ENCODE peak calls at places on chromosomes 11 and 22, in five cellular contexts. One of them, this sample, is unnamed.
A peak's percentile ranks its signal among the peaks of the same experiment; 100 is the strongest.

GRCh38 chr22:19275104-19275503 is 16.4 kb downstream of the CLTCL1 start:
- DNase-seq in HCT116: no peak
- DNase-seq in H1: no peak
- DNase-seq in K562: no peak
- DNase-seq in GM12878: no peak
- DNase-seq in this sample: no peak

GRCh38 chr11:103624708-103625623 is 411.5 kb upstream of the DDI1 start:
- DNase-seq in HCT116: no peak
- DNase-seq in H1: no peak
- DNase-seq in K562: no peak
- DNase-seq in GM12878: no peak
- DNase-seq in this sample: no peak

GRCh38 chr11:126175261-126175885 is 36.1 kb downstream of the RPUSD4 start:
- DNase-seq in HCT116: no peak
- DNase-seq in H1: no peak
- DNase-seq in K562: no peak
- DNase-seq in GM12878: no peak
- DNase-seq in this sample: no peak

GRCh38 chr22:19173047-19174035 is 5.2 kb downstream of the SLC25A1 start:
- DNase-seq in HCT116: no peak
- DNase-seq in H1: no peak
- DNase-seq in K562: no peak
- DNase-seq in GM12878: no peak
- DNase-seq in this sample: peak; percentile 24

GRCh38 chr11:86524603-86525352 is 147.6 kb downstream of the ME3 start:
- DNase-seq in HCT116: peak; percentile 26
- DNase-seq in H1: no peak
- DNase-seq in K562: no peak
- DNase-seq in GM12878: no peak
- DNase-seq in this sample: peak; percentile 44

GRCh38 chr11:45843158-45843924 is 3.9 kb upstream of the CRY2 start:
- DNase-seq in HCT116: peak; percentile 90
- DNase-seq in H1: peak; percentile 46
- DNase-seq in K562: peak; percentile 88
- DNase-seq in GM12878: peak; percentile 35
- DNase-seq in this sample: peak; percentile 93

GRCh38 chr11:2451336-2451735 is 6.5 kb downstream of the KCNQ1 start:
- DNase-seq in HCT116: no peak
- DNase-seq in H1: no peak
- DNase-seq in K562: no peak
- DNase-seq in GM12878: no peak
- DNase-seq in this sample: no peak

GRCh38 chr11:33329705-33330329 is 72.6 kb downstream of the HIPK3 start:
- DNase-seq in HCT116: peak; percentile 48
- DNase-seq in H1: no peak
- DNase-seq in K562: peak; percentile 52
- DNase-seq in GM12878: no peak
- DNase-seq in this sample: peak; percentile 50

GRCh38 chr22:37244114-37244921 is at the start of gene RAC2:
- DNase-seq in HCT116: peak; percentile 51
- DNase-seq in H1: no peak
- DNase-seq in K562: peak; percentile 77
- DNase-seq in GM12878: no peak
- DNase-seq in this sample: no peak

DNA sequence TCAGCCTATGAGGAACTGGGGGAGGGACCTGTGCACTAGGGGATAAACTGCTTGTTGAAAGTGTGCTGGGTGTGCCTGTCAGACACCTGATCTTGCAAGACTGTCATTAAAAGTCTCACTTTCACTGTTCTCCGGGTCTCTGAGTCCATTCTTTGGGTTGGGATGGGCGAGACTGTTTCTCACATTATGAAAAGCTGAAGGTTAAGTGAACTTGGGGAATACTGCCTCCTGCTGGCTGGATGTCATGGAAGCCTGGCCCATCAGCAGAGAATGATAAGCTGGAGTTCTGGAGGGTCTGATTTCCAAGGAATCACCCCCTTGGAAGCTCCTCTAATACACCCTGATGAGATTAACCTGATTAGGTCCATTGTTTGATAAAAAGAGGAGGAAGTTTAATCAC is 9.0 kb upstream of the VPREB1 start:
- DNase-seq in HCT116: no peak
- DNase-seq in H1: no peak
- DNase-seq in K562: peak; percentile 78
- DNase-seq in GM12878: peak; percentile 17
- DNase-seq in this sample: no peak
- TF ChIP-seq SRF in HCT116: no peak
- TF ChIP-seq SRF in H1: no peak
- TF ChIP-seq SRF in K562: no peak
- TF ChIP-seq SRF in GM12878: no peak
- TF ChIP-seq SRF in this sample: no peak

DNA sequence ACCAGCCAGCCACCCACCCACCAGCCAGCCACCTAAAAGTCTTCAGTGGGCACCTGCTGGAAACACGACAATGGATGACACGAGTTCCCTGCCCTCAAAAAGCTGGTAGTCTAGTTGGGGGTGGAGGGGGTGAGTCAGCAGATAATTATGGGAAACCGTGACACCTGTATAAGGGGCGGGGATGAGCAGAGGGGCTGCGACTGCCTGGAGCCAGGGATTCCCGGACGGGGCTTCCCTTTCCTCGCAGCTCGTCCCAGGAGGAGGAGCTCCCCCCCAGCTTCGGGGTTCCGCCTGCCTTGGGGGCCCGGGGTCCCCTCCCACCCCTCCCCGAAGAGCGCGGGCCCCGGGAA is 2.3 kb upstream of the RTN4RL2 start:
- DNase-seq in HCT116: no peak
- DNase-seq in H1: no peak
- DNase-seq in K562: no peak
- DNase-seq in GM12878: no peak
- DNase-seq in this sample: no peak
- TF ChIP-seq SRF in HCT116: no peak
- TF ChIP-seq SRF in H1: no peak
- TF ChIP-seq SRF in K562: no peak
- TF ChIP-seq SRF in GM12878: no peak
- TF ChIP-seq SRF in this sample: no peak

DNA sequence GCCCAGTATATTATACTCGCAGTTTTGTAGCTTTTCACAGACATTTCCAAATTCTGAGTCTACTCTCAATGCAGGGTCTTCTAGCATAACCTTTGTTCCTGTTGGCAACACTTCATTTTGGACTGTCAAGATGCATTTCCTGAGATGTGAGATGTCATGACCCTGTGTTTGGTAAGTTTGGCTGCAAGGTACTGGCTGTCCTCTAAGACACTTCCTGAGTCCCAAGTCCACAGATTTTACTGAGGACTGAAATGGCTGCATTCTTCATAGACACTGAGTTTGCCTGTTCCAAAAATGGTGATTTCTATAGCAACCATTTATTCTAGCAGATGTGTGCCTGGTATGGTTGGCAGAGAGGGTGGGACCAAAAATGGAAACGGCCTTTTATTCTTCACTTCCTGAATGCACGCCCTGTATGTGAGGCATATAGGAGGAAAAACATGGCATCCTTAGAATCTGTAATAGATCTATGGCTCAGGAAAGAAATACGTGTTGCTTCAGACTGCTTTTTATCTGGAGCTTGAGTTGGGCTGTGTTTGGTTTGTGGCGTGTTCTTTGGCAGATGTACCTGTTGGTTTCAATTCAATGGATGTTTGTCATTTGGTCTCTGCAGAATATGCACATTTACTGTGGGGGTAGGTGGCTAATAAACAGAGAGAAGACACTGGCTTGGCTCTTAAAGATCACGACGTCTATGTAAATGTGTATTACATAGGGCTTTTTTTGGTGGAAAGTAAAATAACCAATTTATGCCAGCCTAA is 62.4 kb downstream of the ZBTB16 start:
- DNase-seq in HCT116: no peak
- DNase-seq in H1: no peak
- DNase-seq in K562: no peak
- DNase-seq in GM12878: no peak
- DNase-seq in this sample: no peak
- TF ChIP-seq SRF in HCT116: no peak
- TF ChIP-seq SRF in H1: no peak
- TF ChIP-seq SRF in K562: no peak
- TF ChIP-seq SRF in GM12878: no peak
- TF ChIP-seq SRF in this sample: no peak

DNA sequence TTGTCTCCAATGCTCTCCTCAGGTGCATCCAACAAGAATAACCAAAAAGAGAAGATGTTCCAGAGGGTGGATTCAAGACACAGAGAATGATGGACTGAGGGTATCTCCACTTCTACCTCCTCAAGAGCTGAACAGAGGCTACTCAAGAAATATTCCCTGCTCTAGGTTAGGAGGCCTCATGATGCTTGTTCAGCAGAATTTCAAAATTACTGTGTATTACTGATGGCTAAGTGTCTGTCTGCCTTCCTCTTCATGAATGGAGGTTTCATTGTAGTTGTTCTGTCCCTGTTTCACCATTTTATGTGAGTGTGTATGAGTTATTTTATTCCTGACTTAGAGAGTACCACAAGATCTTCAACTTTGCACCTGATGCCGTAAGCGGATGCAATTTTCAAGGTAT is 76.8 kb downstream of the JRKL start:
- DNase-seq in HCT116: no peak
- DNase-seq in H1: no peak
- DNase-seq in K562: no peak
- DNase-seq in GM12878: no peak
- DNase-seq in this sample: no peak
- TF ChIP-seq SRF in HCT116: no peak
- TF ChIP-seq SRF in H1: no peak
- TF ChIP-seq SRF in K562: no peak
- TF ChIP-seq SRF in GM12878: no peak
- TF ChIP-seq SRF in this sample: no peak

DNA sequence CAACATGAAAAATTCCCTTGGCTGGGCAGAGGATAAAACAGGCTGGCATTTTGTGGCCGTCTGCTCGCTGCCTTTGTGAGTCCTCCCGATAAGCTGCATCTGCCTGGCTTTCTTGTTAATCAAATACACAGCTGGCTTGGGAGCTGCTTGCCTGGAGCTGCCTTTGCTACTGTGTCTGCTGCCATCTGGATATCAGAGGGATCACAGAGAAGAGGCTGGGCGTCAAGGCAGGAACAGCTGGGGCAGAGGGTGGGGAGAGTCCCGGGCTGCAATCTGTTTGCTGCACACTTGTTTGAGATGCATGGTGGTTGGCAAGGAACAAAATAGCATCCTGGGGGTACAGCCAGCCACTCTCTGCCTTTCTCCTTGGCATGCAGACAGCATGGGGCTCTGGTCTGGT is 36.0 kb downstream of the COMMD9 start:
- DNase-seq in HCT116: no peak
- DNase-seq in H1: no peak
- DNase-seq in K562: no peak
- DNase-seq in GM12878: no peak
- DNase-seq in this sample: no peak
- TF ChIP-seq SRF in HCT116: no peak
- TF ChIP-seq SRF in H1: no peak
- TF ChIP-seq SRF in K562: no peak
- TF ChIP-seq SRF in GM12878: no peak
- TF ChIP-seq SRF in this sample: no peak

DNA sequence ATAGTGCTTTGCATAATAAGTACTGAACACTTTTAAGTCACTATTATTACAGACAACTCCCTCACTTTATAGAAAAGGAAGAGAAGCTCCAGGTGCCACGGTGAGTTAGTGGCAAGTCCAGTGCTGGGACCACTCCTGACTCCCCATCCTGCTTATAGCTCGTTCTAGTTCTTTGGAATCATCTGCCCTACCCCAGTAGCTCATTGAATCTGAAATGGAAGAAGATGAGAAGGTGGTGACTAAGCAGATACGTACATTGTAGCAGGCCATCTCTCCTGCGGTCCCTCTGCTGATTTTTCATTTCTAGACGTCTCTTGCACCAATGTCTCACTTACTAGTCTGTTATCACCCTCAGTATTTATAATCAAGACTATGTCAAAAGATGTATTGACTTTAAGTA is 21.6 kb downstream of the MMP20 start:
- DNase-seq in HCT116: no peak
- DNase-seq in H1: no peak
- DNase-seq in K562: no peak
- DNase-seq in GM12878: no peak
- DNase-seq in this sample: no peak
- TF ChIP-seq SRF in HCT116: no peak
- TF ChIP-seq SRF in H1: no peak
- TF ChIP-seq SRF in K562: no peak
- TF ChIP-seq SRF in GM12878: no peak
- TF ChIP-seq SRF in this sample: no peak

GRCh38 chr11:94675239-94675638 is 92.9 kb upstream of the AMOTL1 start:
- DNase-seq in HCT116: no peak
- DNase-seq in H1: no peak
- DNase-seq in K562: no peak
- DNase-seq in GM12878: no peak
- DNase-seq in this sample: no peak
- TF ChIP-seq SRF in HCT116: no peak
- TF ChIP-seq SRF in H1: no peak
- TF ChIP-seq SRF in K562: no peak
- TF ChIP-seq SRF in GM12878: no peak
- TF ChIP-seq SRF in this sample: no peak

GRCh38 chr11:88410636-88411035 is 73.1 kb upstream of the CTSC start:
- DNase-seq in HCT116: no peak
- DNase-seq in H1: no peak
- DNase-seq in K562: no peak
- DNase-seq in GM12878: no peak
- DNase-seq in this sample: no peak
- TF ChIP-seq SRF in HCT116: no peak
- TF ChIP-seq SRF in H1: no peak
- TF ChIP-seq SRF in K562: no peak
- TF ChIP-seq SRF in GM12878: no peak
- TF ChIP-seq SRF in this sample: no peak

This sample was measured in HepG2.